ENCODE peak calls at places on chromosome 9, in nine cellular contexts. J is stomach, M is adrenal gland, P is tibial artery, N is uterus, V is Panc1, L is IMR-90, K is transverse colon, W is PC-3. Y is an unnamed sample.

GRCh38 chr9:35364817-35365585 is 124.9 kb upstream of the RUSC2 start:
- DNase-seq in J (no peak), M (no peak), P (no peak), N (no peak), V (no peak), L (no peak), K (no peak), W (no peak), Y (no peak)

GRCh38 chr9:84374516-84374915 is 34.0 kb upstream of the SLC28A3 start:
- DNase-seq in J (no peak), M (no peak), P (no peak), N (no peak), V (no peak), L (no peak), K (no peak), W (no peak), Y (no peak)

GRCh38 chr9:132673355-132673754 is 3.1 kb downstream of the GTF3C4 start:
- DNase-seq in J (no peak), M (no peak), P (no peak), N (no peak), V (no peak), L (peak; percentile 43), K (no peak), W (peak; percentile 70), Y (no peak)

GRCh38 chr9:114570742-114571141 is 16.8 kb upstream of the ATP6V1G1 start:
- DNase-seq in J (no peak), M (no peak), P (no peak), N (no peak), V (no peak), L (no peak), K (no peak), W (no peak), Y (no peak)

GRCh38 chr9:35660966-35661413 is 2.9 kb downstream of the CCDC107 start:
- DNase-seq in J (peak; percentile 65), M (peak; percentile 60), P (peak; percentile 74), N (peak; percentile 36), V (no peak), L (peak; percentile 62), K (peak; percentile 73), W (peak; percentile 23), Y (no peak)

GRCh38 chr9:130288393-130288792 is 22.8 kb downstream of the HMCN2 start:
- DNase-seq in J (no peak), M (no peak), P (no peak), N (no peak), V (no peak), L (no peak), K (no peak), W (no peak), Y (no peak)

GRCh38 chr9:107999890-108000289 is 510.3 kb upstream of the KLF4 start:
- DNase-seq in J (no peak), M (no peak), P (no peak), N (no peak), V (no peak), L (no peak), K (no peak), W (peak; percentile 40), Y (no peak)

GRCh38 chr9:124454296-124454695 is 4.0 kb downstream of the ADGRD2 start:
- DNase-seq in J (no peak), M (no peak), P (no peak), N (no peak), V (no peak), L (no peak), K (no peak), W (no peak), Y (no peak)

GRCh38 chr9:93260290-93261066 is 76.5 kb downstream of the WNK2 start:
- DNase-seq in J (peak; percentile 17), M (no peak), P (peak; percentile 53), N (peak; percentile 9), V (no peak), L (no peak), K (peak; percentile 5), W (no peak), Y (no peak)

GRCh38 chr9:116550728-116551436 is 136.2 kb upstream of the TRIM32 start:
- DNase-seq in J (no peak), M (peak; percentile 36), P (no peak), N (peak; percentile 59), V (no peak), L (peak; percentile 56), K (no peak), W (no peak), Y (no peak)

GRCh38 chr9:83235524-83235923 is 172.6 kb upstream of the RASEF start:
- DNase-seq in J (no peak), M (no peak), P (no peak), N (no peak), V (no peak), L (no peak), K (no peak), W (no peak), Y (no peak)

GRCh38 chr9:105262497-105262896 is 18.0 kb downstream of the SLC44A1 start:
- DNase-seq in J (no peak), M (no peak), P (no peak), N (no peak), V (no peak), L (no peak), K (no peak), W (no peak), Y (no peak)

GRCh38 chr9:104772707-104773106 is 8.8 kb downstream of the NIPSNAP3B start:
- DNase-seq in J (no peak), M (peak; percentile 56), P (peak; percentile 64), N (no peak), V (no peak), L (no peak), K (no peak), W (no peak), Y (no peak)

GRCh38 chr9:88942411-88942810 is 48.9 kb upstream of the S1PR3 start:
- DNase-seq in J (no peak), M (no peak), P (no peak), N (no peak), V (no peak), L (no peak), K (no peak), W (no peak), Y (no peak)

GRCh38 chr9:97632992-97633858 is at the start of the genes NCBP1 and TSTD2:
- DNase-seq in J (peak; percentile 98), M (peak; percentile 98), P (peak; percentile 99), N (peak; percentile 97), V (peak; percentile 79), L (peak; percentile 97), K (peak; percentile 97), W (peak; percentile 94), Y (peak; percentile 98)

GRCh38 chr9:97633859-97634485 is 351 bp downstream of the NCBP1 start:
- DNase-seq in J (no peak), M (no peak), P (no peak), N (no peak), V (no peak), L (peak; percentile 5), K (no peak), W (peak; percentile 6), Y (no peak)

GRCh38 chr9:97632406-97632991 is 669 bp downstream of the TSTD2 start:
- DNase-seq in J (peak; percentile 56), M (peak; percentile 82), P (no peak), N (peak; percentile 71), V (peak; percentile 5), L (peak; percentile 84), K (peak; percentile 60), W (no peak), Y (peak; percentile 79)

GRCh38 chr9:97636903-97637302 is 3.3 kb downstream of the NCBP1 start:
- DNase-seq in J (no peak), M (no peak), P (no peak), N (no peak), V (no peak), L (no peak), K (no peak), W (no peak), Y (no peak)

GRCh38 chr9:97635026-97635425 is 1.4 kb downstream of the NCBP1 start:
- DNase-seq in J (no peak), M (no peak), P (no peak), N (no peak), V (no peak), L (no peak), K (no peak), W (peak; percentile 2), Y (no peak)
- H3K4me3 ChIP-seq in J (no peak overlapping the region), M (no peak overlapping the region), P (peak overlapping the region; percentile 87), N (no peak overlapping the region), V (peak overlapping the region; percentile 96), L (no peak overlapping the region), K (peak overlapping the region; percentile 96), W (peak overlapping the region; percentile 96), Y (peak overlapping the region; percentile 89)

GRCh38 chr9:36911037-36911436 is 123.0 kb downstream of the PAX5 start:
- DNase-seq in J (no peak), M (no peak), P (no peak), N (no peak), V (no peak), L (no peak), K (no peak), W (no peak), Y (no peak)
- TF ChIP-seq CTCF in J (no peak), M (no peak), P (no peak), N (no peak), V (no peak), L (no peak), K (no peak), W (no peak), Y (no peak)

GRCh38 chr9:98330831-98331230 is 75.4 kb upstream of the TBC1D2 start:
- DNase-seq in J (no peak), M (no peak), P (no peak), N (no peak), V (no peak), L (peak; percentile 97), K (no peak), W (no peak), Y (no peak)

GRCh38 chr9:98333703-98334582 is 78.5 kb upstream of the TBC1D2 start:
- DNase-seq in J (no peak), M (peak; percentile 74), P (no peak), N (no peak), V (no peak), L (peak; percentile 93), K (no peak), W (peak; percentile 47), Y (no peak)

GRCh38 chr9:98334796-98335195 is 79.3 kb upstream of the TBC1D2 start:
- DNase-seq in J (no peak), M (no peak), P (no peak), N (no peak), V (no peak), L (no peak), K (no peak), W (no peak), Y (no peak)

GRCh38 chr9:98331536-98332259 is 76.2 kb upstream of the TBC1D2 start:
- DNase-seq in J (no peak), M (no peak), P (no peak), N (no peak), V (no peak), L (peak; percentile 27), K (no peak), W (no peak), Y (no peak)

GRCh38 chr9:98332405-98332831 is 77.0 kb upstream of the TBC1D2 start:
- DNase-seq in J (no peak), M (no peak), P (no peak), N (no peak), V (no peak), L (no peak), K (no peak), W (no peak), Y (no peak)
- H3K27ac ChIP-seq in J (no peak overlapping the region), M (no peak overlapping the region), P (no peak overlapping the region), N (no peak overlapping the region), V (no peak overlapping the region), L (no peak overlapping the region), K (no peak overlapping the region), W (no peak overlapping the region), Y (no peak overlapping the region)

DNA sequence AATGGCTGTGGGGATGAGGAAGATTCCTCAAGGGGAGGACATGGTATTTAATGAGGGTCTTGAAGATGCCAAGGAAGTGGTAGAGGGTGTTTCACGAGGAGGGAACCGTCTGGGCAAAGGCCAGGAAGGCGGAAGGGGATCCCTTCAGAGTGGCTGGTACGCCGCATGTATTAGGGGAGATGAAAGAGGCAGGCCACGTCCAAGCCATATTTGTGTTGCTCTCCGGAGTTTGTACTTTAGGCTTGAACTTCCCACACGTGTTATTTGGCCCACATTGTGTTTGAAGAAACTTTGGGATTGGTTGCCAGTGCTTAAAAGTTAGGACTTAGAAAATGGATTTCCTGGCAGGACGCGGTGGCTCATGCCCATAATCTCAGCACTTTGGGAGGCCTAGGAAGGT is 1.2 kb downstream of the FXN start:
- DNase-seq in J (no peak), M (no peak), P (no peak), N (no peak), V (no peak), L (no peak), K (no peak), W (no peak), Y (no peak)
- H3K4me3 ChIP-seq in J (peak overlapping the region; percentile 80), M (no peak overlapping the region), P (peak overlapping the region; percentile 59), N (no peak overlapping the region), V (peak overlapping the region; percentile 84), L (peak overlapping the region; percentile 87), K (peak overlapping the region; percentile 67), W (peak overlapping the region; percentile 96), Y (peak overlapping the region; percentile 85)